ENCODE peak calls at places on chromosome 19, in six cellular contexts. H, N, R, Q, E and D are unnamed samples. For H3K36me3 and H3K27me3, the result is how much of the 10 kb centered on the place peaks cover.

GRCh38 chr19:3409346-3410064 is 43.1 kb downstream of the NFIC start:
- DNase-seq in H (no peak), N (no peak), R (peak), Q (no peak), E (peak), D (no peak)

GRCh38 chr19:47363758-47364529 is 14.8 kb downstream of the DHX34 start:
- DNase-seq in H (peak), N (no peak), R (no peak), Q (no peak), E (no peak), D (no peak)

GRCh38 chr19:1528596-1529429 is 4.9 kb downstream of the PLK5 start:
- DNase-seq in H (no peak), N (no peak), R (no peak), Q (no peak), E (no peak), D (no peak)

GRCh38 chr19:5231857-5232503 is 108.6 kb downstream of the PTPRS start:
- DNase-seq in H (no peak), N (peak), R (no peak), Q (no peak), E (no peak), D (no peak)

GRCh38 chr19:46713781-46714522 is 3.0 kb downstream of the PRKD2 start:
- DNase-seq in H (peak), N (peak), R (peak), Q (peak), E (peak), D (peak)

GRCh38 chr19:55041244-55041626 is 3.2 kb upstream of the GP6 start:
- DNase-seq in H (no peak), N (no peak), R (no peak), Q (no peak), E (no peak), D (peak)

GRCh38 chr19:944171-944567 is 18.3 kb downstream of the ARID3A start:
- DNase-seq in H (no peak), N (no peak), R (no peak), Q (peak), E (no peak), D (no peak)

GRCh38 chr19:48244289-48244688 is 11.4 kb downstream of the CARD8 start:
- DNase-seq in H (no peak), N (peak), R (no peak), Q (no peak), E (no peak), D (no peak)

GRCh38 chr19:39406656-39407393 is at the start of gene ZFP36:
- DNase-seq in H (peak), N (peak), R (peak), Q (peak), E (peak), D (peak)

GRCh38 chr19:16233836-16234551 is 36.3 kb downstream of the AP1M1 start:
- DNase-seq in H (no peak), N (no peak), R (no peak), Q (no peak), E (no peak), D (peak)

GRCh38 chr19:3655402-3656072 is 28.9 kb upstream of the CACTIN start:
- DNase-seq in H (peak), N (peak), R (no peak), Q (no peak), E (no peak), D (no peak)

GRCh38 chr19:21699197-21699596 is 68.2 kb downstream of the ZNF100 start:
- DNase-seq in H (no peak), N (no peak), R (no peak), Q (no peak), E (no peak), D (no peak)

GRCh38 chr19:13817615-13818371 is 22.6 kb downstream of the ZSWIM4 start:
- DNase-seq in H (no peak), N (no peak), R (no peak), Q (peak), E (peak), D (peak)

GRCh38 chr19:30406220-30406944 is 34.2 kb downstream of the ZNF536 start:
- DNase-seq in H (no peak), N (peak), R (no peak), Q (peak), E (peak), D (no peak)

GRCh38 chr19:49425922-49426592 is 869 bp downstream of the GFY start:
- DNase-seq in H (no peak), N (no peak), R (no peak), Q (peak), E (peak), D (no peak)

GRCh38 chr19:14002571-14003278 is 3.4 kb downstream of the RFX1 start:
- DNase-seq in H (no peak), N (no peak), R (no peak), Q (no peak), E (no peak), D (no peak)

GRCh38 chr19:15374796-15375440 is 4.7 kb downstream of the AKAP8 start:
- DNase-seq in H (no peak), N (no peak), R (no peak), Q (no peak), E (no peak), D (no peak)

GRCh38 chr19:46731584-46731983 is 14.3 kb upstream of the FKRP start:
- DNase-seq in H (no peak), N (no peak), R (no peak), Q (no peak), E (no peak), D (peak)

GRCh38 chr19:33507021-33507956 is 14.3 kb downstream of the PEPD start:
- DNase-seq in H (no peak), N (no peak), R (no peak), Q (no peak), E (no peak), D (no peak)

DNA sequence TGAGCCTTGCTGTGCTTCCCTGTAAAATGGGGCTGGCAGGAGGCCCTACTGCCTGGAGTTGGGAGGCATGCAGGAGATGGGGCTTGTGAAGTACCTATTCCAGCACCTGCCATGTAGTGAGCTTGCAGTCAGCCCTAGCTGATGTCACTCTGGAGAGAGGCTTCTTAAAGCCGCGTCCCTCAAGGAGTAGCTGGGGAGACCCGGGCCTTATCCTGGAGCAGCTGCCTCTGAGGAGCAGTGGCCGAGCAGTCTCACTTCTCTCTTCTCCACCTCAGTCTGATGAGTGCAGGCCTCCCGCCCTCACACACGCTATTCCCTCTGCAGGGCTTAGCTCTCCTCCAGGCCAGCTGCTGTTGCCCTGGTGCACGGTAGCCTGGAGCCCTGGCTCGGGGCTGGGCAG is 18.0 kb downstream of the CLASRP start:
- DNase-seq in H (no peak), N (no peak), R (no peak), Q (no peak), E (no peak), D (no peak)
- H3K36me3 ChIP-seq in H (half or more), N (half or more), R (half or more), Q (half or more), E (under half), D (half or more)

DNA sequence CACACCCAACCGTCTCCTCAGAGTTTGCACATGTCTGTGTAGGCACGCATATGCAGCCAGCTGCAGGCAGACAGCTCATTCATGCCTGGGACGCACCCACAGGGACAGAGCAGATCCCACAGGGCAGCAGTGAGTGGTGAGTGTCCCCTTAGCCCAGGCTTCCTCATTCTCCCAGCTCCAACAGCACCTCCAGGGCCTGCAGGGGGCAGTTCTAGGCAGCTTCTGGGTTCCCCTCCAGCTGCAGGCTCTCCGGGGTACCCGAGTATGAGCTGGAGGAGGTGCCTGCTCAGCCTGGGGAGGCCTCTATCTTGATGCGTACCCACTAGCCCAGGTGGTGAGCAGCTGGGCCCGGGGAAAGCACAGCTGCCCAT is 1.3 kb upstream of the SHANK1 start:
- DNase-seq in H (peak), N (peak), R (no peak), Q (no peak), E (no peak), D (no peak)
- H3K27me3 ChIP-seq in H (under half), N (under half), R (under half), Q (under half), E (under half), D (under half)

DNA sequence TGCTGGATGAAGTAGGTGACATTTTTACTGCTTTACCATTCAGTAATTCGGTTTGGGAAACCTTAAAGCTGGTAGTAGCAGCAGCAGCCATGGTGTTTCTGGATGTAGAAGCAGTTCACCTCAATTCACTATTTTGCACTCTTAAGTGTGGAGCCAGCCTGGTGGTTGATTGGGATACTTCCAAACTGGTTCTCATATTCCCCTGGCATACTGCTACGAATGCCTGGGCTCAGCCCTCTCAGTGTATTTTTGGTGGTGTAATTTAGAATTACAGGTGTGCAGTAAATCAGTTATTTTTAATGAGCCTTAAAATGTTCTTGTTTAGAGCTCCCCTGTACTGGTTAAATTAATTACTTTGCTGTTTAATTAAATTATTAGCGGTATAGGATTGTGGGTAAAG is 12.4 kb downstream of the HNRNPM start:
- DNase-seq in H (no peak), N (no peak), R (no peak), Q (no peak), E (no peak), D (no peak)
- TF ChIP-seq CTCF in H (no peak), N (no peak), R (no peak), Q (no peak), E (no peak), D (no peak)

GRCh38 chr19:10392120-10392519 is 11.2 kb downstream of the CDC37 start:
- DNase-seq in H (no peak), N (no peak), R (no peak), Q (no peak), E (no peak), D (no peak)
- H3K36me3 ChIP-seq in H (under half), N (under half), R (half or more), Q (half or more), E (under half), D (half or more)

GRCh38 chr19:42693760-42694350 is 46.4 kb downstream of the PSG3 start:
- DNase-seq in H (peak), N (peak), R (no peak), Q (peak), E (no peak), D (no peak)

GRCh38 chr19:42697884-42698283 is 42.4 kb downstream of the PSG3 start:
- DNase-seq in H (no peak), N (no peak), R (no peak), Q (no peak), E (no peak), D (no peak)

DNA sequence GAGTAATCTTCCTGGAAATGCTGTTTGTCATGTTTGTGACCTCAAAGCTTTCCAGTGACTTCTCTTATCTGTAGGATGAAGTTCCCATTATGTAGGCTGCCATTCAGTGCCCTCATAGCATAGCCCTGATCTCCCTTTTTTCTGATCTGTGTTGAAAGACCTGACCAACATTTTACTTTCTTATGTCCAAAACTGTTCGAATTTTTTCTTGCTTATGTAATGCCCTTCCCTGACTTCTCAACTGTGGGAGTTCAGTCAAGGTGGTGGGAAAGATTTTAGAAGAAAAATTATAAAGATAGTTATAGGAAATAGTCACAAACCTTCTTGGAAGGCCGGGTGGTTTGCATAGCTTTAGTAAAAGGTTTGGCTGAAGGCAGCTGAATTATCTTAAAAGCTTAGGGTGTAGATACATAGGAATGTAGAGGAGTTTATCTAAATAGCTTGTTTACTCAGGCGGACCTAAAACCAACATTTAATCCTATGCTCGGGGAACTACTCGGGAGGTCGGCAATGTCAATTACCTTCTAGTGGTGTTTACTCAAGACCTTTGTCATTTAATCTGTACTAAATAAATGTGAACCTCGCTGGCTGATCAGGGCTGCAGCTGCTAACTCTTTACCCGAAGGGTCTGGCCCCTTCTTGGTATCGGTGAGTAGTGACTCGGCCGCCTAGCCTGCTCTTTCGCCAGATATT is 44.3 kb downstream of the PSG3 start:
- DNase-seq in H (no peak), N (no peak), R (no peak), Q (no peak), E (no peak), D (no peak)
- H3K27me3 ChIP-seq in H (under half), N (half or more), R (under half), Q (under half), E (under half), D (under half)

GRCh38 chr19:18301718-18302111 is 20.3 kb upstream of the JUND start:
- DNase-seq in H (no peak), N (no peak), R (no peak), Q (no peak), E (no peak), D (no peak)

GRCh38 chr19:18306209-18306902 is 16.5 kb downstream of the LSM4 start:
- DNase-seq in H (no peak), N (no peak), R (no peak), Q (no peak), E (no peak), D (no peak)

GRCh38 chr19:18306903-18307681 is 15.8 kb downstream of the LSM4 start:
- DNase-seq in H (no peak), N (no peak), R (no peak), Q (no peak), E (no peak), D (no peak)

GRCh38 chr19:18304194-18304495 is 18.7 kb downstream of the LSM4 start:
- DNase-seq in H (no peak), N (no peak), R (no peak), Q (no peak), E (no peak), D (no peak)

DNA sequence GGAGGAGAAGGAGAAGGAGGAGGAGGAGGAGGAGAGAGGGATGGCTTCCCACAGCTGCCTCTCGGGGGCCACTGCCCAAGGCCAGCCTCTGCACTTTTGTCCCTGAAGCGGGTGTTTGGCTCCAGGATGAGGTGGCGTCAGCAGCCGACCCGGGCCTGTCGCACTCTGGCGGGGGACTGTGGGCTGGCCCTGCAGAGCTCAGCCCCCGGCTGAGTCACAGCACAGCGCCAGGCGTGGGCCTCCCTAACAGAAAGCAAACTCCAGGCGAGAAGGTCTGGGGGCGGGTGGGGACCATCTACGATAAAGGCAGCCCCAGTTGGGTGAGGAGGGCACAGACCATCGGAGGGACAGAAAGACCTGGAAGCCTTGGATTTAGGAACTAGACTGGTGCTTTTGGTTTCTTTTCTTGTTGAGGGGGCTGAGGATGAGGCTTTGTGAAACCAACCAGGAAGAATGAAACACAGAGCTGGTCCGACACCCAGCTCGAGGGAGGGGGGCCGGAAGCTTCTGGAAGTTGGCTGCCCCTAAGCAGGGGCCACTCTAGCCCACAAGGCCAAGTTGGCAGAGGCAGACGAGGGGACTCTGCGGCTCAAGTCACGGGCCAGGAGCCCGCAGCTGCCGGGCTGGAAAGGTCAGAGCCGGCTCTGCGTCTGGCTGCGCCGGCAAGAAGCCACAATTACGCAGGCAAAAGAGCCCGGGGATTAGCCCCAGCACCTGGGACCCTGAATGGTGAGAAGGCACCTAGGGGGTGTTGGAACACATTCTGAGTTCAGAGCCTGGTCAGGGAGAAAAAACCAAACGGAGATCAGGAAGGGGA is 18.2 kb downstream of the LSM4 start:
- DNase-seq in H (peak), N (peak), R (peak), Q (peak), E (peak), D (peak)
- TF ChIP-seq CTCF in H (no peak), N (no peak), R (peak), Q (no peak), E (no peak), D (no peak)

GRCh38 chr19:9159891-9160290 is 18.9 kb upstream of the OR7D2 start:
- DNase-seq in H (no peak), N (no peak), R (no peak), Q (no peak), E (no peak), D (no peak)
- H3K36me3 ChIP-seq in H (half or more), N (half or more), R (half or more), Q (half or more), E (half or more), D (half or more)

GRCh38 chr19:31423896-31424295 is 74.7 kb upstream of the TSHZ3 start:
- DNase-seq in H (no peak), N (no peak), R (no peak), Q (no peak), E (no peak), D (no peak)
- H3K27me3 ChIP-seq in H (under half), N (under half), R (under half), Q (under half), E (under half), D (under half)